ENCODE peak calls at places on chromosomes 6 and 20, in ten cellular contexts. W, T, R, A, X, U, B, V, Y and P are unnamed samples.

GRCh38 chr20:63656451-63656850 is 1.7 kb upstream of the RTEL1 start:
- DNase-seq in V (no peak), T (no peak), W (no peak), A (no peak), B (no peak), Y (no peak), R (no peak), X (no peak), U (no peak), P (no peak)

GRCh38 chr6:41427642-41428401 is 92.4 kb downstream of the NCR2 start:
- DNase-seq in X (peak), B (peak), W (no peak), A (peak), V (peak), T (peak), Y (peak), R (peak), U (peak), P (no peak)

GRCh38 chr20:35226775-35227681 is 538 bp downstream of the MMP24 start:
- DNase-seq in T (peak), Y (peak), U (peak), R (peak), W (no peak), B (peak), V (no peak), A (peak), X (peak), P (no peak)

GRCh38 chr6:137904822-137905617 is 38.0 kb downstream of the TNFAIP3 start:
- DNase-seq in A (no peak), B (no peak), W (no peak), V (no peak), X (peak), Y (no peak), R (no peak), U (peak), T (no peak), P (no peak)

GRCh38 chr6:225121-225721 is 67.1 kb upstream of the DUSP22 start:
- DNase-seq in W (no peak), R (peak), B (no peak), X (no peak), U (no peak), Y (peak), T (no peak), A (no peak), V (no peak), P (peak)

GRCh38 chr6:147903931-147904330 is 395.4 kb downstream of the SAMD5 start:
- DNase-seq in A (no peak), R (no peak), X (no peak), U (no peak), V (no peak), Y (no peak), B (no peak), T (no peak), W (no peak), P (no peak)

GRCh38 chr6:11011787-11012234 is 32.3 kb downstream of the ELOVL2 start:
- DNase-seq in Y (peak), R (no peak), W (peak), A (peak), B (no peak), U (no peak), V (no peak), X (peak), T (no peak), P (peak)

GRCh38 chr20:62248890-62249560 is 10.7 kb downstream of the OSBPL2 start:
- DNase-seq in V (no peak), X (no peak), U (no peak), R (no peak), W (no peak), B (peak), Y (no peak), A (no peak), T (no peak), P (no peak)

GRCh38 chr6:15550724-15551123 is 112.1 kb downstream of the DTNBP1 start:
- DNase-seq in A (no peak), B (no peak), R (no peak), W (no peak), X (no peak), U (no peak), V (no peak), T (no peak), Y (no peak), P (no peak)

GRCh38 chr6:52104979-52105378 is 17.6 kb upstream of the PKHD1 start:
- DNase-seq in T (no peak), A (no peak), Y (no peak), X (no peak), W (no peak), B (no peak), V (no peak), U (no peak), R (no peak), P (no peak)

GRCh38 chr20:14568701-14569100 is 231.3 kb upstream of the FLRT3 start:
- DNase-seq in X (no peak), U (no peak), A (no peak), Y (no peak), V (no peak), B (no peak), R (no peak), T (no peak), W (no peak), P (no peak)

GRCh38 chr6:25889877-25890853 is 16.1 kb upstream of the SLC17A3 start:
- DNase-seq in V (no peak), T (no peak), B (no peak), Y (peak), W (peak), U (peak), A (peak), X (peak), R (peak), P (peak)

GRCh38 chr6:44464527-44465310 is 77.2 kb downstream of the CDC5L start:
- DNase-seq in W (no peak), X (peak), A (no peak), R (no peak), U (no peak), T (peak), B (no peak), V (no peak), Y (no peak), P (no peak)

GRCh38 chr6:85461806-85462185 is 11.9 kb downstream of the NT5E start:
- DNase-seq in Y (no peak), X (no peak), W (no peak), U (no peak), A (no peak), T (no peak), R (no peak), V (no peak), B (no peak), P (no peak)

GRCh38 chr20:59690101-59690500 is 85.8 kb downstream of the PHACTR3 start:
- DNase-seq in W (no peak), V (no peak), Y (no peak), X (no peak), B (no peak), U (no peak), R (no peak), A (no peak), T (no peak), P (no peak)

GRCh38 chr6:121522771-121523386 is 87.4 kb downstream of the GJA1 start:
- DNase-seq in T (no peak), X (peak), B (no peak), V (no peak), R (no peak), A (no peak), Y (no peak), U (no peak), W (no peak), P (no peak)

GRCh38 chr20:32126919-32127318 is 17.4 kb downstream of the TM9SF4 start:
- DNase-seq in V (no peak), B (no peak), R (no peak), A (no peak), X (no peak), U (no peak), T (no peak), W (no peak), Y (no peak), P (no peak)
- H3K27ac ChIP-seq in V (no peak), B (no peak), R (no peak), A (no peak), X (no peak), U (no peak), T (no peak), W (no peak), Y (no peak), P (no peak)

DNA sequence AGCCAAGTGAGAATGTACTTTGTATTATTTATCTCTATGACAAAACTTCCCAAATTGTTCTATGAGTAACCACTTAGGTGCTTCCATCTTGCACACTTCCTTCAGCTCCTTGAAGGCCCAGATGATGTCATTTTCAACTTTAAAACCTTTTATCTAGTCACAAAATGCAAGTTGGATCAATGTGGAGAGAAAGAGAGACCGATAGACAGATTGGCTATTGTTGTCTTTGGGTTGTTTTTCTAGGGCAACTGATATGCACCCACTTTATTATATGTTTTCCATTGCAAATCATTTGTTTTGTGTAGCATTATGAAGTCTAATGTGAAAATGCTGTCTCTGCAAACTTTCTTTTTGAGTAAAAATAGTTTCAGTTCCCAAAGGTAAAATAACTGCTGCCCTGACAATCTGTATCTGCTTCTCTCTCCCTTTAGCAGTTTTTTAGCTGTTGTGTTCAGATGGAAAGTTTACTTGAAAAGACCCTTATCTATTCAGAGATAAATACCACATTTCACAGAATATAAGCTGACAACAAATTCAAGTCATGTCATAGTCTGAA is 73.7 kb upstream of the CITED2 start:
- DNase-seq in U (no peak), R (no peak), Y (no peak), A (no peak), W (no peak), B (no peak), X (peak), V (no peak), T (no peak), P (no peak)
- H3K27ac ChIP-seq in U (no peak), R (no peak), Y (no peak), A (no peak), W (no peak), B (no peak), X (no peak), V (no peak), T (no peak), P (no peak)

DNA sequence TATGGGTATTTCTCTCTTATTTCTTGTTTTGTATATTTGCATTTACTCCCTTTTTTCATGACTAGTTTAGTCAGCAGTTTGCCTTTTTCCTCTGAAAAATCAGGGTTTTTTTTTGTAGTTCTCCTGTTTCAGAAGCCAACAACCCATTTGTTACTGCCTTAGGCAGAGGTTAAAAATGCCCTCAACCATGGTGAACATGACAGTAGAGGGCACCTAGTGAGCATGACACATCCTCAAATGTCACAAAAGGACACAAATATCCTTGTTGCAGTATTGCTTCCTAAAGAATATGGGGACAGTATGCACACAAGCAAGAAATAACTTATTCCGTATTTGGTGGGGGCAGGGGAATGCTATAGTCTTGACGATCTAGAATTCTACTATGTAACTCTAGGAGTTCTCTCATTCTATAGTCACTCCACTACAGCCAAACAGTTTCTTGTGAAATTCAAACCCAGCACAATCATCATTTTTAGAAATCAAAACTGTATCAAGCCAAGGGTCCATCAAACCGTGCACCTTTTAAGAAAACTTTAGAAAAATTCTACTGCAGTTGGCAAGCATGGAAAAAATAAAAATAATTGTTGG is 47.0 kb downstream of the GOPC start:
- DNase-seq in A (no peak), T (no peak), R (peak), W (no peak), U (no peak), B (no peak), Y (no peak), V (no peak), X (peak), P (no peak)
- H3K27ac ChIP-seq in A (peak), T (no peak), R (no peak), W (peak), U (no peak), B (no peak), Y (no peak), V (no peak), X (peak), P (no peak)

DNA sequence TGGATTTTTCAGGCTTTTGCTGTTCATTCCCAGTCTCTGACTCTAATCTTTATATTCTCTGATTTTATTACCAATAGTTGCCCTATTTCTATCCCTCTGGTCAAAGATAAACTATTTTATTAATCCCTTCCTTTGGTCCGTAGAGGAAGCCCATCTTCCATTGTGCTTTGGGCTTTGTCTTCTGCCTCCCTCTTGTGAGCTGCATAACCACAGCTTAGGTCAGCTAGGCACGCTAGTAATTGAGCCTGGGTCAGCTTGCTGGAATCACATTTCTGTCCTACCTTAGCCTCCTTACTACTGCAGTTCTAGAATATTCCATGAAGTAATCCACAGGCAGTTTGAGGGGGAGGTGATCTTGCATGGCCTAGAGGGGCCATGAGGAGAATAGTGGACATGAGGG is 49.4 kb downstream of the TRMT11 start:
- DNase-seq in Y (no peak), B (no peak), R (no peak), X (no peak), W (no peak), U (no peak), V (no peak), A (no peak), T (no peak), P (no peak)
- H3K27ac ChIP-seq in Y (no peak), B (no peak), R (no peak), X (no peak), W (no peak), U (no peak), V (no peak), A (peak), T (no peak), P (no peak)

GRCh38 chr6:128335963-128336362 is 184.4 kb downstream of the PTPRK start:
- DNase-seq in A (no peak), W (no peak), R (no peak), U (no peak), X (no peak), B (no peak), V (no peak), Y (no peak), T (no peak), P (no peak)
- H3K27ac ChIP-seq in A (no peak), W (no peak), R (no peak), U (peak), X (no peak), B (no peak), V (peak), Y (no peak), T (no peak), P (no peak)

GRCh38 chr6:163198396-163198795 is 216.1 kb upstream of the QKI start:
- DNase-seq in R (no peak), V (no peak), U (no peak), T (no peak), B (no peak), A (no peak), W (no peak), Y (no peak), X (no peak), P (no peak)
- H3K27ac ChIP-seq in R (no peak), V (no peak), U (no peak), T (no peak), B (no peak), A (no peak), W (no peak), Y (no peak), X (no peak), P (no peak)

GRCh38 chr6:134689177-134689576 is 260.7 kb downstream of the ALDH8A1 start:
- DNase-seq in T (no peak), B (no peak), R (peak), W (no peak), A (no peak), V (no peak), X (no peak), Y (no peak), U (peak), P (no peak)
- H3K27ac ChIP-seq in T (peak), B (no peak), R (no peak), W (no peak), A (peak), V (peak), X (no peak), Y (no peak), U (peak), P (no peak)

GRCh38 chr6:117494283-117494682 is 11.8 kb downstream of the DCBLD1 start:
- DNase-seq in A (no peak), B (no peak), Y (no peak), U (no peak), X (no peak), R (no peak), T (no peak), V (no peak), W (no peak), P (no peak)
- H3K27ac ChIP-seq in A (peak), B (peak), Y (no peak), U (peak), X (peak), R (peak), T (no peak), V (peak), W (peak), P (peak)

GRCh38 chr6:93299622-93300021 is 119.7 kb downstream of the EPHA7 start:
- DNase-seq in Y (no peak), A (no peak), T (no peak), V (no peak), X (no peak), R (no peak), U (no peak), W (no peak), B (no peak), P (no peak)

GRCh38 chr6:93293399-93294271 is 125.7 kb downstream of the EPHA7 start:
- DNase-seq in U (no peak), T (no peak), V (no peak), X (no peak), B (no peak), R (no peak), A (no peak), Y (no peak), W (no peak), P (no peak)

GRCh38 chr6:93300661-93301060 is 118.7 kb downstream of the EPHA7 start:
- DNase-seq in A (no peak), Y (no peak), V (no peak), R (no peak), U (no peak), B (no peak), X (no peak), W (peak), T (no peak), P (no peak)

GRCh38 chr6:93294879-93295278 is 124.5 kb downstream of the EPHA7 start:
- DNase-seq in A (no peak), Y (no peak), B (no peak), W (no peak), U (no peak), X (no peak), T (no peak), R (no peak), V (no peak), P (no peak)

GRCh38 chr6:93295631-93296030 is 123.7 kb downstream of the EPHA7 start:
- DNase-seq in A (no peak), X (no peak), B (no peak), W (no peak), R (no peak), Y (no peak), T (no peak), U (no peak), V (no peak), P (no peak)
- H3K27ac ChIP-seq in A (no peak), X (no peak), B (no peak), W (no peak), R (no peak), Y (no peak), T (no peak), U (no peak), V (no peak), P (no peak)

GRCh38 chr20:33790571-33790970 is 20.6 kb upstream of the CHMP4B start:
- DNase-seq in A (no peak), T (no peak), U (no peak), R (no peak), X (no peak), B (peak), Y (peak), V (no peak), W (no peak), P (no peak)
- H3K27ac ChIP-seq in A (peak), T (no peak), U (no peak), R (no peak), X (no peak), B (peak), Y (peak), V (no peak), W (no peak), P (no peak)